ENCODE peak calls at places on chromosome 18, in five cellular contexts. One of them, this sample, is unnamed.

GRCh38 chr18:22541232-22541631 is 123.5 kb upstream of the CTAGE1 start:
- DNase-seq in adrenal gland: no peak
- DNase-seq in left lung: no peak
- DNase-seq in body of pancreas: no peak
- DNase-seq in upper lobe of right lung: no peak
- DNase-seq in this sample: no peak

GRCh38 chr18:58862851-58863538 is 1.7 kb upstream of the ZNF532 start:
- DNase-seq in body of pancreas: no peak
- DNase-seq in left lung: peak; percentile 81
- DNase-seq in upper lobe of right lung: peak; percentile 70
- DNase-seq in adrenal gland: no peak
- DNase-seq in this sample: no peak

GRCh38 chr18:79953921-79954651 is 2.6 kb upstream of the SLC66A2 start:
- DNase-seq in adrenal gland: peak; percentile 12
- DNase-seq in left lung: no peak
- DNase-seq in body of pancreas: no peak
- DNase-seq in upper lobe of right lung: no peak
- DNase-seq in this sample: no peak

GRCh38 chr18:55988537-55988936 is 400.5 kb upstream of the TCF4 start:
- DNase-seq in left lung: no peak
- DNase-seq in body of pancreas: no peak
- DNase-seq in upper lobe of right lung: no peak
- DNase-seq in adrenal gland: no peak
- DNase-seq in this sample: no peak

GRCh38 chr18:44725300-44726096 is 44.8 kb downstream of the SETBP1 start:
- DNase-seq in adrenal gland: peak; percentile 38
- DNase-seq in upper lobe of right lung: no peak
- DNase-seq in body of pancreas: peak; percentile 56
- DNase-seq in left lung: no peak
- DNase-seq in this sample: peak; percentile 29

GRCh38 chr18:13309031-13309430 is 90.5 kb downstream of the LDLRAD4 start:
- DNase-seq in upper lobe of right lung: no peak
- DNase-seq in adrenal gland: no peak
- DNase-seq in left lung: no peak
- DNase-seq in body of pancreas: no peak
- DNase-seq in this sample: no peak

GRCh38 chr18:49866680-49867079 is 53.3 kb upstream of the ACAA2 start:
- DNase-seq in adrenal gland: no peak
- DNase-seq in body of pancreas: no peak
- DNase-seq in left lung: no peak
- DNase-seq in upper lobe of right lung: peak; percentile 0
- DNase-seq in this sample: no peak

GRCh38 chr18:48749768-48750167 is 201.0 kb downstream of the SMAD7 start:
- DNase-seq in adrenal gland: peak; percentile 57
- DNase-seq in left lung: no peak
- DNase-seq in upper lobe of right lung: no peak
- DNase-seq in body of pancreas: peak; percentile 13
- DNase-seq in this sample: no peak

GRCh38 chr18:31445908-31446307 is 1.6 kb upstream of the DSG3 start:
- DNase-seq in left lung: no peak
- DNase-seq in body of pancreas: no peak
- DNase-seq in upper lobe of right lung: no peak
- DNase-seq in adrenal gland: no peak
- DNase-seq in this sample: no peak

GRCh38 chr18:79210002-79210910 is 141.1 kb downstream of the ATP9B start:
- DNase-seq in body of pancreas: no peak
- DNase-seq in left lung: no peak
- DNase-seq in upper lobe of right lung: no peak
- DNase-seq in adrenal gland: no peak
- DNase-seq in this sample: no peak

GRCh38 chr18:4510709-4511108 is 55.6 kb upstream of the DLGAP1 start:
- DNase-seq in upper lobe of right lung: no peak
- DNase-seq in body of pancreas: no peak
- DNase-seq in adrenal gland: no peak
- DNase-seq in left lung: peak; percentile 28
- DNase-seq in this sample: no peak

GRCh38 chr18:64474751-64475150 is 325.9 kb upstream of the LINC00305 start:
- DNase-seq in adrenal gland: no peak
- DNase-seq in upper lobe of right lung: no peak
- DNase-seq in body of pancreas: no peak
- DNase-seq in left lung: no peak
- DNase-seq in this sample: no peak

GRCh38 chr18:50973367-50974126 is 5.7 kb downstream of the ELAC1 start:
- DNase-seq in body of pancreas: peak; percentile 50
- DNase-seq in adrenal gland: peak; percentile 47
- DNase-seq in left lung: no peak
- DNase-seq in upper lobe of right lung: no peak
- DNase-seq in this sample: no peak

GRCh38 chr18:50879302-50880107 is 587 bp downstream of the ME2 start:
- DNase-seq in adrenal gland: peak; percentile 48
- DNase-seq in body of pancreas: peak; percentile 39
- DNase-seq in left lung: peak; percentile 91
- DNase-seq in upper lobe of right lung: peak; percentile 81
- DNase-seq in this sample: peak; percentile 7

GRCh38 chr18:62850619-62851306 is 135.4 kb downstream of the PHLPP1 start:
- DNase-seq in left lung: no peak
- DNase-seq in adrenal gland: no peak
- DNase-seq in upper lobe of right lung: no peak
- DNase-seq in body of pancreas: no peak
- DNase-seq in this sample: no peak

GRCh38 chr18:60146220-60146960 is 226.2 kb downstream of the MC4R start:
- DNase-seq in body of pancreas: no peak
- DNase-seq in left lung: no peak
- DNase-seq in upper lobe of right lung: no peak
- DNase-seq in adrenal gland: no peak
- DNase-seq in this sample: no peak

GRCh38 chr18:37385846-37386435 is 179.7 kb downstream of the CELF4 start:
- DNase-seq in body of pancreas: no peak
- DNase-seq in adrenal gland: no peak
- DNase-seq in left lung: no peak
- DNase-seq in upper lobe of right lung: no peak
- DNase-seq in this sample: no peak

GRCh38 chr18:44651453-44651852 is 29.2 kb upstream of the SETBP1 start:
- DNase-seq in adrenal gland: no peak
- DNase-seq in body of pancreas: peak; percentile 35
- DNase-seq in left lung: no peak
- DNase-seq in upper lobe of right lung: no peak
- DNase-seq in this sample: no peak

GRCh38 chr18:80158365-80158764 is 49.3 kb downstream of the ADNP2 start:
- DNase-seq in upper lobe of right lung: no peak
- DNase-seq in adrenal gland: no peak
- DNase-seq in left lung: no peak
- DNase-seq in body of pancreas: no peak
- DNase-seq in this sample: no peak

GRCh38 chr18:32372381-32373061 is 98.2 kb downstream of the GAREM1 start:
- DNase-seq in upper lobe of right lung: no peak
- DNase-seq in adrenal gland: no peak
- DNase-seq in body of pancreas: peak; percentile 96
- DNase-seq in left lung: no peak
- DNase-seq in this sample: no peak

GRCh38 chr18:62537042-62537894 is 14.4 kb downstream of the ZCCHC2 start:
- DNase-seq in upper lobe of right lung: no peak
- DNase-seq in adrenal gland: no peak
- DNase-seq in body of pancreas: no peak
- DNase-seq in left lung: no peak
- DNase-seq in this sample: no peak

GRCh38 chr18:58496231-58496630 is 132.7 kb downstream of the ALPK2 start:
- DNase-seq in left lung: no peak
- DNase-seq in adrenal gland: no peak
- DNase-seq in body of pancreas: no peak
- DNase-seq in upper lobe of right lung: peak; percentile 1
- DNase-seq in this sample: no peak

GRCh38 chr18:23317975-23318675 is 135.0 kb upstream of the RIOK3 start:
- DNase-seq in left lung: no peak
- DNase-seq in body of pancreas: no peak
- DNase-seq in adrenal gland: no peak
- DNase-seq in upper lobe of right lung: no peak
- DNase-seq in this sample: no peak

GRCh38 chr18:37568671-37569070 is 3.1 kb upstream of the CELF4 start:
- DNase-seq in left lung: no peak
- DNase-seq in body of pancreas: no peak
- DNase-seq in upper lobe of right lung: no peak
- DNase-seq in adrenal gland: no peak
- DNase-seq in this sample: no peak

GRCh38 chr18:79941473-79942119 is 9.9 kb downstream of the SLC66A2 start:
- DNase-seq in adrenal gland: peak; percentile 17
- DNase-seq in upper lobe of right lung: peak; percentile 52
- DNase-seq in left lung: no peak
- DNase-seq in body of pancreas: peak; percentile 37
- DNase-seq in this sample: no peak

GRCh38 chr18:13452448-13452811 is 233.9 kb downstream of the LDLRAD4 start:
- DNase-seq in upper lobe of right lung: no peak
- DNase-seq in left lung: no peak
- DNase-seq in body of pancreas: no peak
- DNase-seq in adrenal gland: peak; percentile 87
- DNase-seq in this sample: no peak

GRCh38 chr18:26493021-26493420 is 55.3 kb downstream of the KCTD1 start:
- DNase-seq in upper lobe of right lung: no peak
- DNase-seq in adrenal gland: peak; percentile 71
- DNase-seq in body of pancreas: no peak
- DNase-seq in left lung: no peak
- DNase-seq in this sample: no peak

GRCh38 chr18:60910534-60910933 is 422.7 kb upstream of the CDH20 start:
- DNase-seq in upper lobe of right lung: no peak
- DNase-seq in body of pancreas: no peak
- DNase-seq in adrenal gland: no peak
- DNase-seq in left lung: no peak
- DNase-seq in this sample: no peak

GRCh38 chr18:73235491-73235890 is 367.7 kb upstream of the NETO1 start:
- DNase-seq in upper lobe of right lung: no peak
- DNase-seq in left lung: no peak
- DNase-seq in body of pancreas: no peak
- DNase-seq in adrenal gland: no peak
- DNase-seq in this sample: no peak

GRCh38 chr18:76750269-76750668 is 72.1 kb upstream of the ZNF236 start:
- DNase-seq in left lung: no peak
- DNase-seq in upper lobe of right lung: no peak
- DNase-seq in adrenal gland: no peak
- DNase-seq in body of pancreas: no peak
- DNase-seq in this sample: no peak

GRCh38 chr18:9631814-9632496 is 17.6 kb upstream of the PPP4R1 start:
- DNase-seq in adrenal gland: no peak
- DNase-seq in upper lobe of right lung: no peak
- DNase-seq in body of pancreas: peak; percentile 23
- DNase-seq in left lung: no peak
- DNase-seq in this sample: no peak

DNA sequence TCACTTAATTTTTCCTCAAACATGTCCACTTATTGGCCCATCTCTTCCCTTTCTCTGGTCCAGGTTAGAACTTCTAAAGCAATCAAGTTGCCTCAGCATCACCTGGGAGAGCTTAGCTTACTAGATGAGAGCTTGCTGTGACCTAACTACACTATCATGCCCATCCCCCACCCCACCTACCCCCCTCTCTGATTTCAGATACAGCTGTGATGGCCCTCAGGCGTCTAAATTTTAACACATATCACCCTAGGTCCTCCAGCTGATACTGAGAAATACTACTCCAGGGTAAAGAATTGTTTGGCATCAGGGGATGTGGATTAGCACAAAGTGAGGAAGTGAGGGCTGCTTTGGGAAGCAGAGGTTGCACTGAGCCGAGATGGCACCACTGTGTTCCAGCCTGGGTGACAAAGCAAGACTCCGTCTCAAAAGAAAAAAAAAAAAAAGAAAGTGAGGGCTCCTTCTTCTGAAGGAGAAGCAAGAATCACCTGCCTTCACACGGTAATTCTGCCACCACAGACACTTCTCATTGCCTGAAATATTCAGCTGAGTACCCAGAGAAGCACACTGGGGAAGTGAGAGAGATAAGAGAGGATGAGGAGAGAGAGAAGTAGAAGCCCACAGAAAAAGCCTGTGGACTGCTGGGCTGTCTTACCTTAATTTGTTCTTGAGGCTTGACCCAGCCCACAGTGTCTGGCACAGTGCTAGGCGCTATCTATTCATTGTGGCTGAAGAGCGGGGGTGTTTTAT is 263.4 kb downstream of the ASXL3 start:
- DNase-seq in body of pancreas: no peak
- DNase-seq in left lung: no peak
- DNase-seq in upper lobe of right lung: no peak
- DNase-seq in adrenal gland: no peak
- DNase-seq in this sample: no peak
- H3K27ac ChIP-seq in body of pancreas: no peak overlapping the region
- H3K27ac ChIP-seq in left lung: no peak overlapping the region
- H3K27ac ChIP-seq in upper lobe of right lung: no peak overlapping the region
- H3K27ac ChIP-seq in adrenal gland: no peak overlapping the region
- H3K27ac ChIP-seq in this sample: no peak overlapping the region

GRCh38 chr18:75228967-75229366 is 18.4 kb downstream of the TSHZ1 start:
- DNase-seq in upper lobe of right lung: no peak
- DNase-seq in body of pancreas: no peak
- DNase-seq in adrenal gland: no peak
- DNase-seq in left lung: no peak
- DNase-seq in this sample: no peak

GRCh38 chr18:75226956-75227316 is 16.3 kb downstream of the TSHZ1 start:
- DNase-seq in upper lobe of right lung: no peak
- DNase-seq in body of pancreas: no peak
- DNase-seq in left lung: no peak
- DNase-seq in adrenal gland: no peak
- DNase-seq in this sample: no peak

GRCh38 chr18:75223687-75224347 is 13.2 kb downstream of the TSHZ1 start:
- DNase-seq in upper lobe of right lung: no peak
- DNase-seq in adrenal gland: no peak
- DNase-seq in left lung: no peak
- DNase-seq in body of pancreas: no peak
- DNase-seq in this sample: no peak

GRCh38 chr18:75227535-75227934 is 16.9 kb downstream of the TSHZ1 start:
- DNase-seq in upper lobe of right lung: no peak
- DNase-seq in adrenal gland: no peak
- DNase-seq in body of pancreas: no peak
- DNase-seq in left lung: no peak
- DNase-seq in this sample: no peak

GRCh38 chr18:75226301-75226955 is 15.8 kb downstream of the TSHZ1 start:
- DNase-seq in body of pancreas: no peak
- DNase-seq in upper lobe of right lung: no peak
- DNase-seq in adrenal gland: peak; percentile 51
- DNase-seq in left lung: no peak
- DNase-seq in this sample: no peak
- H3K4me3 ChIP-seq in body of pancreas: no peak overlapping the region
- H3K4me3 ChIP-seq in upper lobe of right lung: peak overlapping the region; percentile 13
- H3K4me3 ChIP-seq in adrenal gland: no peak overlapping the region
- H3K4me3 ChIP-seq in left lung: no peak overlapping the region
- H3K4me3 ChIP-seq in this sample: no peak overlapping the region

GRCh38 chr18:47736376-47737140 is 193.9 kb downstream of the SMAD2 start:
- DNase-seq in body of pancreas: no peak
- DNase-seq in left lung: no peak
- DNase-seq in adrenal gland: no peak
- DNase-seq in upper lobe of right lung: no peak
- DNase-seq in this sample: no peak
- H3K27me3 ChIP-seq in body of pancreas: no peaks in the 10 kb centered on the region
- H3K27me3 ChIP-seq in left lung: peaks cover 40% of the 10 kb centered on the region
- H3K27me3 ChIP-seq in adrenal gland: peaks cover 18% of the 10 kb centered on the region
- H3K27me3 ChIP-seq in upper lobe of right lung: no peaks in the 10 kb centered on the region
- H3K27me3 ChIP-seq in this sample: no peaks in the 10 kb centered on the region

GRCh38 chr18:27844416-27844792 is 332.5 kb downstream of the CDH2 start:
- DNase-seq in left lung: no peak
- DNase-seq in adrenal gland: no peak
- DNase-seq in upper lobe of right lung: no peak
- DNase-seq in body of pancreas: no peak
- DNase-seq in this sample: no peak
- H3K27ac ChIP-seq in left lung: no peak overlapping the region
- H3K27ac ChIP-seq in adrenal gland: no peak overlapping the region
- H3K27ac ChIP-seq in upper lobe of right lung: no peak overlapping the region
- H3K27ac ChIP-seq in body of pancreas: no peak overlapping the region
- H3K27ac ChIP-seq in this sample: no peak overlapping the region

GRCh38 chr18:41955688-41956087 is 654 bp downstream of the PIK3C3 start:
- DNase-seq in body of pancreas: no peak
- DNase-seq in adrenal gland: no peak
- DNase-seq in upper lobe of right lung: no peak
- DNase-seq in left lung: no peak
- DNase-seq in this sample: no peak
- H3K4me3 ChIP-seq in body of pancreas: no peak overlapping the region
- H3K4me3 ChIP-seq in adrenal gland: peak overlapping the region; percentile 75
- H3K4me3 ChIP-seq in upper lobe of right lung: peak overlapping the region; percentile 75
- H3K4me3 ChIP-seq in left lung: peak overlapping the region; percentile 89
- H3K4me3 ChIP-seq in this sample: peak overlapping the region; percentile 84